ENCODE peak calls at places on chromosomes 11 and 22, in six cellular contexts. X, T, V, F, L and D are unnamed samples.

GRCh38 chr11:2517016-2517385 is 72.2 kb downstream of the KCNQ1 start:
- DNase-seq in X (peak; percentile 11), T (no peak), V (no peak), F (no peak), L (no peak), D (no peak)

GRCh38 chr22:38317995-38318715 is 922 bp upstream of the CSNK1E start:
- DNase-seq in X (no peak), T (peak; percentile 97), V (peak; percentile 93), F (no peak), L (peak; percentile 99), D (no peak)

GRCh38 chr11:116454020-116454645 is 318.7 kb downstream of the BUD13 start:
- DNase-seq in X (peak; percentile 80), T (peak; percentile 0), V (peak; percentile 27), F (no peak), L (peak; percentile 73), D (no peak)

GRCh38 chr11:36139767-36140166 is 149.5 kb downstream of the COMMD9 start:
- DNase-seq in X (no peak), T (no peak), V (peak; percentile 49), F (no peak), L (no peak), D (no peak)

GRCh38 chr11:68375337-68375736 is 62.9 kb downstream of the LRP5 start:
- DNase-seq in X (no peak), T (no peak), V (no peak), F (no peak), L (no peak), D (no peak)

GRCh38 chr11:2099523-2100316 is 39.5 kb downstream of the IGF2 start:
- DNase-seq in X (peak; percentile 38), T (no peak), V (no peak), F (no peak), L (no peak), D (no peak)

GRCh38 chr11:128483211-128483788 is 104.1 kb downstream of the ETS1 start:
- DNase-seq in X (no peak), T (no peak), V (no peak), F (no peak), L (no peak), D (no peak)

GRCh38 chr11:10305262-10305963 is 540 bp downstream of the ADM start:
- DNase-seq in X (peak; percentile 55), T (no peak), V (peak; percentile 9), F (no peak), L (peak; percentile 55), D (no peak)

GRCh38 chr11:128365044-128365443 is 222.3 kb downstream of the ETS1 start:
- DNase-seq in X (no peak), T (peak; percentile 74), V (peak; percentile 85), F (no peak), L (peak; percentile 50), D (peak; percentile 32)

GRCh38 chr11:910044-910588 is 494 bp downstream of the CHID1 start:
- DNase-seq in X (no peak), T (no peak), V (no peak), F (no peak), L (no peak), D (no peak)

GRCh38 chr11:92227233-92227593 is 2.6 kb downstream of the FAT3 start:
- DNase-seq in X (peak; percentile 44), T (no peak), V (no peak), F (no peak), L (no peak), D (peak; percentile 59)

GRCh38 chr22:28909375-28909774 is 26.0 kb downstream of the ZNRF3 start:
- DNase-seq in X (no peak), T (no peak), V (peak; percentile 58), F (no peak), L (no peak), D (no peak)

GRCh38 chr11:33256031-33256807 is 962 bp upstream of the HIPK3 start:
- DNase-seq in X (no peak), T (no peak), V (no peak), F (no peak), L (peak; percentile 53), D (no peak)

GRCh38 chr22:19937616-19938473 is 3.7 kb upstream of the COMT start:
- DNase-seq in X (no peak), T (no peak), V (peak; percentile 35), F (no peak), L (no peak), D (no peak)

GRCh38 chr11:1084561-1085439 is 10.1 kb downstream of the MUC2 start:
- DNase-seq in X (no peak), T (no peak), V (no peak), F (no peak), L (no peak), D (no peak)

GRCh38 chr22:37180531-37181231 is 7.4 kb downstream of the C1QTNF6 start:
- DNase-seq in X (no peak), T (no peak), V (no peak), F (no peak), L (no peak), D (no peak)

GRCh38 chr11:28228196-28228595 is 120.0 kb downstream of the METTL15 start:
- DNase-seq in X (no peak), T (no peak), V (peak; percentile 68), F (no peak), L (no peak), D (no peak)

GRCh38 chr22:47739616-47740015 is 977.2 kb downstream of the TBC1D22A start:
- DNase-seq in X (no peak), T (no peak), V (no peak), F (no peak), L (no peak), D (no peak)

GRCh38 chr22:47734511-47734910 is 972.1 kb downstream of the TBC1D22A start:
- DNase-seq in X (no peak), T (no peak), V (no peak), F (no peak), L (no peak), D (no peak)

GRCh38 chr22:47738472-47739013 is 976.1 kb downstream of the TBC1D22A start:
- DNase-seq in X (no peak), T (no peak), V (no peak), F (no peak), L (no peak), D (no peak)

GRCh38 chr22:47739216-47739615 is 976.8 kb downstream of the TBC1D22A start:
- DNase-seq in X (no peak), T (no peak), V (no peak), F (no peak), L (no peak), D (no peak)

DNA sequence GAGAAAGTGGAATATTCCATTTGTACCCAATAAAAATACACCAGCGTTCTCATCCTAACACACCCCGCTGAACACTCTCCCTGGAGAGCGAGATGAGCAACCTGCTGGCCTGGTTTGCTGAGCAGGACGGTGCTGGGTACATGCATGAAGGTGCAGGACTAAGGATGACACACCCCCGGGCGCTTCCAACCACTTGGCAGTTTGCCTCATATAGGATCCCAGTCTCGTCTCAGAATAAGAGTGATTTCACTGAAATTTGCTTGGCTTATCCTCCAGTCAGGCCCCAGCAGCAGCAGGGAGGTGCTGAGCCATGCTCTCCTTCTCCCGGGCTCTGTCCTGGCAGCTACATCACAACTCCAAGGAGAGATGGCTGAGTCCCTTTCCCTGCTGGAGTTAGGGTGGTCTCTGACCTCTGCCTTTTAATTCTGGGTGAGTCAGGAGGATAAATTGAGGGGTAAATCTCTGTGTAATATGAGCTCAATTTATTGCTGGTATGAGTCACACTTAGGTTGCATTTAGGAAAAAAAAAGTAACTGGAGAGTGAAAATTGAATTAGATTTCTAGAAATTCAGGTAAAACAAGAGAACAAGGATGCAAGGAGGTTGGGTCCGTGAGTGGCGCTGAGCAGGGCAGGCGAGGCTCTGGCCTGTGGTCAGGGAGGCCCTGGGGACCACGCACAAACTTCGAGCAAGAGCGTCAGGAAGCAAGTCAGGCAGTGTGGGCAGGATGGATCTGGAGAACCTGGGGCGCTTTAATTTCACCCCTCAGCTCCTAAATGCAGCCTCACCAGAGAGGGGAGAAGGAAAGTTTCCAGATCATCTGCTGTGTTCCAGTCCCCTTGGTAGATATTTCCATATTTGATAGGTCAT is 974.0 kb downstream of the TBC1D22A start:
- DNase-seq in X (no peak), T (no peak), V (no peak), F (no peak), L (no peak), D (no peak)
- H2AK5ac ChIP-seq in X (no peak overlapping the region), T (no peak overlapping the region), V (no peak overlapping the region), F (no peak overlapping the region), L (no peak overlapping the region), D (no peak overlapping the region)

GRCh38 chr11:118908931-118909618 is 16.7 kb downstream of the BCL9L start:
- DNase-seq in X (peak; percentile 79), T (peak; percentile 96), V (peak; percentile 92), F (no peak), L (no peak), D (no peak)
- H3K18ac ChIP-seq in X (no peak overlapping the region), T (peak overlapping the region; percentile 97), V (peak overlapping the region; percentile 98), F (peak overlapping the region; percentile 98), L (peak overlapping the region; percentile 87), D (peak overlapping the region; percentile 98)

DNA sequence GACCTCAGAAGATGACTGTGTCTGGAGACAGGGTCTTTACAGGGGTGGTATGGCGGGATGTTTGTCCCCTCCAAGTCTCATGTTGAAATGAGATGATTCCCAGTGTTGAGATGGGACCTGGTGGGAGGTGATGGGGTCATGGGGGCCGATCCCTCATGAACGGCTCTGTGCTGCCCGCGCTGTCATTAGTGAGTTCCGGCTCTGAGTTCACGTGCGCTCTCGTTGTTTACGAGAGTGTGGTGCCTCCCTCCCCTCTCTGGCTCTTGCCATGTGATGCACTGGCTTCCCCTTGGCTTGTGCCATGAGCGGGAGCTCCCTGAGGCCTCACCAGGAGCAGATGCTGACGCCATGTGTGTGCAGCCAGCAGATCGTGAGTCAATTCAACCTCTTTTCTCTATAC is 830.8 kb downstream of the TBC1D22A start:
- DNase-seq in X (no peak), T (no peak), V (no peak), F (no peak), L (no peak), D (no peak)
- H3K9me3 ChIP-seq in X (peaks cover 66% of the 10 kb centered on the region), T (peaks cover 4% of the 10 kb centered on the region), V (peaks cover 54% of the 10 kb centered on the region), F (peaks cover 66% of the 10 kb centered on the region), L (peaks cover 67% of the 10 kb centered on the region), D (no peaks in the 10 kb centered on the region)

GRCh38 chr11:65491614-65492386 is 7.0 kb upstream of the MALAT1 start:
- DNase-seq in X (peak; percentile 82), T (peak; percentile 98), V (peak; percentile 98), F (no peak), L (peak; percentile 86), D (no peak)

GRCh38 chr11:65492387-65492636 is 6.5 kb upstream of the MALAT1 start:
- DNase-seq in X (no peak), T (no peak), V (no peak), F (no peak), L (no peak), D (no peak)

GRCh38 chr11:65491163-65491465 is 7.7 kb upstream of the MALAT1 start:
- DNase-seq in X (no peak), T (peak; percentile 43), V (no peak), F (no peak), L (peak; percentile 50), D (no peak)

GRCh38 chr11:65493367-65494176 is 5.3 kb upstream of the MALAT1 start:
- DNase-seq in X (peak; percentile 57), T (peak; percentile 96), V (peak; percentile 97), F (no peak), L (peak; percentile 98), D (no peak)

DNA sequence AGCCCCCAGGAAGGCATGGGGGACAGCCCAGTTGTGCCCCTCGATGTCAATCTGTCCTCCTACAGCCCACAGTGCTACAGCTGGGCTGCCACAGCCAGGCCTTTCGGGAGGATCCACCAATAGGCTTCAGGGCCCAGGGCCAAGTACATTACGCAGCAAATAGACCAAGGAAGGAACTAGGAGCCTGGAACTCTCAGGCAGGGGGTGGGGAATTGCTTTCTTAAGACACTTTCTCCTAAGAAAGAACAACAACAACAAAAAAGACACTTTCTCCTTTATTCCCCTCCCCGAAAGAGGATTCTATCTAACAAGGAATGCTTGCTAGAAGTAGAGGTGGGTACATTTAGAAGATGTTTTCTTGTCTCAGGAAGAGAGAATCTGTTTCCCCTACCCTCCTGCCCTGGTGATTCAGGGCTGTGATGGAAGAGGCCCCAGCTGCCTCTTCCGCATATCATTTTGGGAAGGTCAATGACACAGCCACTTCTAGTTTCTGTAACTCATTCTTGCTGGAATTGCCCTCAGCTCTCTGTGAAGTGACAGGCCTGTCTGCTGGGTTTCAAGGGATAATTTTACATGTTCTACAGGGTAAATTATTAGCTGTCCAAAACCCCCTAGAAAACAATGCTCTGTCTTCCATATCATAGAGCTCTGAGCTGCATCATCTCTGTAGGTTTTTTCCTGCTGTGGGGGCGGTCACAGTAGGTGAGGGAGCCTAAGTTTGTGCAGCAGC is 6.0 kb upstream of the MALAT1 start:
- DNase-seq in X (no peak), T (peak; percentile 95), V (peak; percentile 89), F (no peak), L (peak; percentile 91), D (no peak)
- H2AK5ac ChIP-seq in X (no peak overlapping the region), T (peak overlapping the region; percentile 99), V (peak overlapping the region; percentile 100), F (peak overlapping the region; percentile 82), L (peak overlapping the region; percentile 89), D (no peak overlapping the region)